ENCODE peak calls at places on chromosomes 5 and 9, in nine cellular contexts. T is WERI-Rb-1, N is right lobe of liver, B is astrocyte of the cerebellum, L is upper lobe of right lung, D is lower leg skin, M is BE2C, U is SJCRH30, K is AG04450. W is an unnamed sample.

GRCh38 chr5:171835066-171835465 is 49.4 kb downstream of the SMIM23 start:
- DNase-seq in T (no peak), N (no peak), B (no peak), L (no peak), D (no peak), M (no peak), U (no peak), K (no peak), W (no peak)

GRCh38 chr9:108654566-108654965 is 201.2 kb downstream of the ACTL7B start:
- DNase-seq in T (no peak), N (no peak), B (no peak), L (no peak), D (no peak), M (no peak), U (no peak), K (no peak), W (no peak)

GRCh38 chr9:1922026-1922425 is 93.1 kb upstream of the SMARCA2 start:
- DNase-seq in T (no peak), N (no peak), B (no peak), L (no peak), D (no peak), M (no peak), U (no peak), K (no peak), W (no peak)

GRCh38 chr9:73230257-73230656 is 78.6 kb downstream of the ANXA1 start:
- DNase-seq in T (no peak), N (no peak), B (no peak), L (no peak), D (no peak), M (no peak), U (no peak), K (no peak), W (no peak)

GRCh38 chr5:32326216-32326772 is 13.6 kb upstream of the MTMR12 start:
- DNase-seq in T (no peak), N (no peak), B (no peak), L (no peak), D (no peak), M (no peak), U (no peak), K (no peak), W (no peak)

GRCh38 chr9:115651456-115651855 is 502.1 kb upstream of the PAPPA start:
- DNase-seq in T (no peak), N (no peak), B (no peak), L (no peak), D (no peak), M (no peak), U (no peak), K (no peak), W (no peak)

GRCh38 chr5:158816306-158816705 is 283.4 kb downstream of the EBF1 start:
- DNase-seq in T (no peak), N (no peak), B (no peak), L (no peak), D (no peak), M (no peak), U (no peak), K (no peak), W (no peak)

GRCh38 chr9:81526587-81526986 is 162.8 kb downstream of the TLE1 start:
- DNase-seq in T (no peak), N (no peak), B (peak), L (no peak), D (no peak), M (no peak), U (no peak), K (peak), W (no peak)

GRCh38 chr9:36939214-36939613 is 94.9 kb downstream of the PAX5 start:
- DNase-seq in T (no peak), N (no peak), B (no peak), L (no peak), D (no peak), M (no peak), U (no peak), K (no peak), W (no peak)

DNA sequence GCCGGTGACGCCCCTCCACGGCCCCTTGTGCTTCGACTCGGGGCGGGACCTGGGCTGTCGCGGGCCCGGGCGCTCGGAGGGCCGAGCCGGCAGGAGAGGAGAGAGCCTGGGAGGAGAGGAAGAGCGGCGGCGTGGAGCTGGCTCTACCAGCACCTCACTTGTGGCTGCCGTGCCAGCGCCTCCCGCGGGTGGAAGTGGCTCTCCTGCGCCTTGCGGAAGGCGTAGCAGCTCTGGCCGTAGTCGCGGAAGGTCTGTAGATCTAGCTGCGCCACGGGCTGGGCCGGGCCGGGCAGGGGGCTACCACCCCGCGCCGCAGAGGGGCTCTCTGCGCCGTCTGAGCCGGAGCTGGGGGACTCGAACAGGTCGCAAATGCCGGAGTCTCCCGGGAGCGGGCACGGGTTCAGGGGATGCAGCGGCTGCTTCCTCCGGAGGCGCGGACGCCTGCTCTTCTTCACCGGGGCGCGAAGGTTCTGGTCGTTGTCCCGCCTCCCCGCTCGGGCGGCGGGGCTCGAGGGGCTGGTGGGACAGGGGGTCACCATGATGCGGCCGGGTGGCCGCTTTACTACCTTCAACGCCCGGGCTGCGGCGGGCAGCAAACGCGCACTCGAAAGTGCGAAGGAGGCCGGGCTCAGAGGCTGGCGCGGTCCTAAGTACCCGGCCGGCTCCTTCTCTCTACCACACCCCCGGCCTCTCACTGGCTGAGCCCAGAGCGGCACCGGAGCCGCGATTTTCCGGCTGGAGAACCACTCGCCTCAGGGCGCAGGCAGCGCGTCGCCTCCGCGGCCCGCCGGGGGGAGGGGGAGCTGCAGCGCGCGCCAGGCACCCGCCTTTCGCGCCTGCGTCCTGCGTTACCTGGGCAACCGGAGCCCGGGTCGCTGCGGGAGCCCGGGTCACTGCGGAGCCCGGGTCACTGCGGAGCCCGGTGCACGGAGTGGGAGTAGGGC is at the start of gene CCNO:
- DNase-seq in T (peak), N (peak), B (peak), L (peak), D (no peak), M (peak), U (peak), K (no peak), W (peak)
- H3K4me3 ChIP-seq in T (peak), N (peak), B (peak), L (peak), D (peak), M (peak), U (peak), K (peak), W (peak)

DNA sequence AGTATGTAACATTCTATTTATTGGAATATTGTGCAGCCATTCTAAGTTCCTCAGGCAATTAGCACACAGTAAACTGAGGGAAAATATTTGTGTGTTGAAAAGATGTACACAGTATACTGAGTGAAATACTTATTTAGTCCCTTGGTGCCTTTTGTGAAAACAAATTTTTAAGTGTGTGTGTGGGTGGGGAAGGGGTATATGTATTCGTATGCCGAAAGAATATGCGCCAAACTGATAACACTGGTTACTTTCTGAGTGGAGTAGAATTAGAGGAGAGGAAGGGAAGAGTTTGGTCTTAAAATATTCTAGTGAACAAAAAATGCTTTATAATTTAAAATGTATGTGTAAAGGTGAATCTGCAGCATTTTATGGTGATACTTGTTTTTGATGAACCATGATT is 3.1 kb downstream of the DCP2 start:
- DNase-seq in T (no peak), N (no peak), B (no peak), L (no peak), D (no peak), M (no peak), U (no peak), K (no peak), W (no peak)
- H3K4me3 ChIP-seq in T (no peak), N (no peak), B (no peak), L (no peak), D (no peak), M (no peak), U (no peak), K (peak), W (no peak)

GRCh38 chr9:126624912-126625311 is 11.2 kb downstream of the LMX1B start:
- DNase-seq in T (no peak), N (no peak), B (no peak), L (no peak), D (no peak), M (no peak), U (no peak), K (no peak), W (no peak)

GRCh38 chr9:126623667-126624452 is 10.1 kb downstream of the LMX1B start:
- DNase-seq in T (no peak), N (no peak), B (no peak), L (no peak), D (no peak), M (no peak), U (no peak), K (no peak), W (no peak)

GRCh38 chr9:126624453-126624872 is 10.7 kb downstream of the LMX1B start:
- DNase-seq in T (no peak), N (no peak), B (no peak), L (no peak), D (no peak), M (no peak), U (no peak), K (no peak), W (no peak)

GRCh38 chr9:126626117-126627022 is 12.6 kb downstream of the LMX1B start:
- DNase-seq in T (no peak), N (no peak), B (no peak), L (no peak), D (no peak), M (no peak), U (no peak), K (no peak), W (no peak)

DNA sequence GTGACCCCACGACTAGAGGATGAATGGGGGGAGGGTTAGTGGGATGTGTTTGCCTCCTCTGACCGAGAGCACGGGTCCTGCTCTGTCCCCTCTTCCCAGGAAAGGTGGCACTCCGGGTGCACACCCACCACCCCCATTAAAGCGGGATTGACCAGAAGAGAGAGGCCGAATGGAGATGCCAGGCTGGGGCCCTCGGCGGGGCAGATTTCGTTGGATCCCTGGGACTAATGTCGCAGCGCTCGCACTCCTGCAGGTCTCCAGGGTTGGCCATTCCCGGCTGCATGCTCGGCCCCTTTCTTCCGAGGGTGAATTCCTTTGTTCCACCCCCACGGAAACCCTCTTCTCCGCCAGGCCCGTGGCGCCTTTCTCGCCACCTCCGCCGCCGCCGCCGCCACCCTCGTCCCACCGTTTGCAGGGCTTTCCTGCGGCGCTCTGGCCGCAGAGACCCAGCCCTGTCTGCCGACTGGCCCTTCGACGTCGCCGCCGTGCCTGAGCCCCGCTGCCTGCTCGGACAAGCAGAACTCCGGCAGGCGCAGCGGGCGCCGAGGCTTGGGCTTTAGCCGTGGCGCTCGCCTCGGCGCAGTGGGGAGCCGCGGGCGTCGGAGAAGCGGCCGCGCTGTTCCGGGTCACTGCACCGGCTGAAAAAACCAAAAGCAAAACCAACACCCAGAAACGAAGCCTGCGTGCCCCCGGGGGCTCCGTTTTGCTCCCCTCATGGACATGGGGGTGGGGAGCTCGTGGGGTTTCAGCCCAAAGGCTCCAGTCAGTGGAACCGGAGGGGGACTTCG is 11.8 kb downstream of the LMX1B start:
- DNase-seq in T (peak), N (no peak), B (no peak), L (no peak), D (no peak), M (no peak), U (no peak), K (no peak), W (no peak)
- H3K4me3 ChIP-seq in T (peak), N (peak), B (no peak), L (peak), D (no peak), M (no peak), U (no peak), K (no peak), W (no peak)

GRCh38 chr9:34654317-34655083 is 2.5 kb downstream of the IL11RA start:
- DNase-seq in T (peak), N (no peak), B (peak), L (no peak), D (no peak), M (peak), U (no peak), K (no peak), W (peak)
- H3K4me3 ChIP-seq in T (no peak), N (no peak), B (no peak), L (no peak), D (no peak), M (peak), U (no peak), K (no peak), W (no peak)

DNA sequence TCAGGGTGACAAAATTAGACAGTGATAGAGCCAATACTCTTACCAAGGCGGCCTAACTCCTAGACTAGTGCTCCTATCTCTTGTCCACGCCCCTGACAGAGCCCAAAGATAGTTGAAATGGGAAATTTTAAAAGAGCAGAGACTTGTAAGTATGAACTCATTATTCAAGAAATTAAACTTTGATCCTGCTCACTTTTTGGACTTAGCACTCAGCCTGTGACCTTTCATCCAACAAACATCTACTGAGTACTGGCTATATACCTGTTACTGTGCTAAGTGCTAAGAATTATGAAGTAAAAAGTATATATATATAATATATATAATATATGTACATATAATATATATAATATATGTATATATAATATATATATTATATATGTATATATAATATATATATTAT is 1.2 kb downstream of the INVS start:
- DNase-seq in T (no peak), N (no peak), B (no peak), L (no peak), D (no peak), M (no peak), U (no peak), K (no peak), W (no peak)
- H3K4me3 ChIP-seq in T (no peak), N (peak), B (no peak), L (peak), D (no peak), M (peak), U (peak), K (peak), W (peak)

GRCh38 chr9:129610193-129610472 is 10.8 kb downstream of the C9orf50 start:
- DNase-seq in T (no peak), N (no peak), B (no peak), L (no peak), D (no peak), M (no peak), U (no peak), K (no peak), W (no peak)

GRCh38 chr9:129612123-129612522 is 8.8 kb downstream of the C9orf50 start:
- DNase-seq in T (no peak), N (no peak), B (no peak), L (no peak), D (no peak), M (no peak), U (no peak), K (no peak), W (no peak)

GRCh38 chr9:129612815-129613519 is 7.9 kb downstream of the C9orf50 start:
- DNase-seq in T (no peak), N (no peak), B (no peak), L (no peak), D (no peak), M (no peak), U (no peak), K (no peak), W (no peak)

GRCh38 chr9:129610473-129611301 is 10.2 kb downstream of the C9orf50 start:
- DNase-seq in T (peak), N (peak), B (no peak), L (peak), D (no peak), M (peak), U (peak), K (no peak), W (no peak)

GRCh38 chr9:129611302-129611800 is 9.6 kb downstream of the C9orf50 start:
- DNase-seq in T (no peak), N (no peak), B (no peak), L (no peak), D (no peak), M (no peak), U (no peak), K (no peak), W (no peak)
- H3K4me3 ChIP-seq in T (peak), N (no peak), B (no peak), L (no peak), D (no peak), M (no peak), U (no peak), K (peak), W (no peak)